ENCODE peak calls at places on chromosomes 4 and X, in five cellular contexts. H is mesothelial cell of epicardium; T is CD8-positive, alpha-beta T cell; E is stomach; R is neural progenitor cell. Z is an unnamed sample.

GRCh38 chr4:119100640-119101039 is 35.0 kb upstream of the MYOZ2 start:
- DNase-seq in E (no peak), R (no peak), T (no peak), H (no peak), Z (no peak)

GRCh38 chr4:26124753-26125236 is 196.0 kb upstream of the RBPJ start:
- DNase-seq in E (no peak), T (no peak), H (no peak), R (no peak), Z (peak; percentile 15)

GRCh38 chrX:140524556-140524955 is 19.7 kb upstream of the SOX3 start:
- DNase-seq in H (no peak), T (no peak), E (no peak), R (no peak), Z (peak; percentile 47)

GRCh38 chrX:120428309-120428708 is 40.8 kb downstream of the LAMP2 start:
- DNase-seq in H (no peak), R (no peak), T (no peak), E (no peak), Z (peak; percentile 9)

GRCh38 chr4:40924096-40924792 is 174.5 kb downstream of the NSUN7 start:
- DNase-seq in R (peak; percentile 48), H (peak; percentile 79), T (peak; percentile 62), E (peak; percentile 64), Z (peak; percentile 69)

GRCh38 chrX:68443155-68443868 is 10.0 kb upstream of the OPHN1 start:
- DNase-seq in H (no peak), T (no peak), E (no peak), R (no peak), Z (no peak)

GRCh38 chr4:91984466-91984865 is 319.3 kb upstream of the GRID2 start:
- DNase-seq in R (no peak), E (no peak), T (no peak), H (no peak), Z (no peak)

GRCh38 chr4:151785484-151786157 is 24.8 kb upstream of the GATB start:
- DNase-seq in T (no peak), R (peak; percentile 27), H (no peak), E (no peak), Z (no peak)

GRCh38 chr4:148354186-148354585 is 88.0 kb downstream of the NR3C2 start:
- DNase-seq in E (no peak), R (no peak), H (no peak), T (no peak), Z (no peak)

GRCh38 chr4:89249716-89250361 is 57.8 kb downstream of the GPRIN3 start:
- DNase-seq in H (no peak), R (no peak), T (no peak), E (no peak), Z (no peak)

GRCh38 chrX:133698298-133698697 is 283.0 kb upstream of the GPC4 start:
- DNase-seq in H (no peak), R (no peak), E (no peak), T (no peak), Z (peak; percentile 20)

DNA sequence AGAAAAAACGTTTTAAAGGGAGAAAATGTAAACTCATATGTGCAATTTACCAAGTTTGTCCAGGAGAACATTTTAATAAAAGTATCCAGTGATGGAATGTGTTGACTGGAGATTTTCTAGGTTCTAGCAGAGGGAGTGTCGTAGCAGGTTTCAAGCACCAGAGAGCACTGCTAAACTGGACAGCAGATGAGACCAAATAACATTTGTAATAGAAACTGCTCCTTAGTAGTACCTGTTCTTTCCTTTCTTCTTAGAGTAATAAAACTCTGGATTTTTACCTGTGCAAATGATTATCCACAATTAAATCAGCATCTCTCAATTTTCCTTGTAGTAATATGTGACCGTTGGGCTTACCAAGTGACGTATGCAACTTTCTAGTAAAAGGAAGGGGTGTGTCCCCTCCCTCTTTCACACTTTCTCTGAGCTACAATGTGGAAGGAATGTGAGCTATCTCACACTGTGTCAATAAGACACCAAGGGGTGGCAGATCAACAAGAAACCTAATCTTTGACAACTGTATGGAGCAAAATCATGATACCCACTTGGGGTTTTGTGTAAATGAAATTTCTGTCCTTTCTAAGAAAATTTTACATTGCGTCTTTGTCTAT is 9.5 kb downstream of the HPGDS start:
- DNase-seq in T (no peak), E (no peak), R (peak; percentile 71), H (no peak), Z (no peak)
- TF ChIP-seq CTCF in T (no peak), E (no peak), R (peak; percentile 56), H (no peak), Z (no peak)

DNA sequence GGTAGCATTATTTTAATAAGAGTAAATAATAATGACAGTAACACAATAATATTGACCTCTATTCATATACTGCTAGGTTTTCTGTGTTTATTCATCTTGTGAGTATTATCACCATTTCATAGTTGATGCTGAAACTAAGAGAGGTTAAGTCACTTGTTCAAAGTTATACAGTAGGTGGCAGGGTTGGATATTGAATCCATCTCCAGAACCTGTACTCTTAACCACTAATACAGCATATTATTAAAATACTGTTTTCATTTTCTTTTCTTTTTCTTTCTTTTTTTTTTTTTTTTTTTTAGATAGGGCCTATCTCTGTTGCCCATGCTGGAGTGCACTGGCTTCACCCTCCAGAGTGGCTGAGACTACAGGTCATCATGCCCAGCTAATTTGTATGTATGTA is 7.1 kb upstream of the ELF2 start:
- DNase-seq in R (no peak), H (no peak), T (no peak), E (no peak), Z (peak; percentile 54)
- TF ChIP-seq CTCF in R (no peak), H (no peak), T (no peak), E (no peak), Z (peak; percentile 24)

GRCh38 chrX:152913354-152913753 is 15.5 kb downstream of the ZNF185 start:
- DNase-seq in E (no peak), T (no peak), H (no peak), R (no peak), Z (no peak)
- TF ChIP-seq CTCF in E (no peak), T (no peak), H (no peak), R (no peak), Z (no peak)

GRCh38 chr4:158781963-158782362 is 13.1 kb downstream of the FNIP2 start:
- DNase-seq in T (no peak), E (no peak), H (no peak), R (no peak), Z (no peak)
- TF ChIP-seq CTCF in T (no peak), E (no peak), H (no peak), R (no peak), Z (no peak)

DNA sequence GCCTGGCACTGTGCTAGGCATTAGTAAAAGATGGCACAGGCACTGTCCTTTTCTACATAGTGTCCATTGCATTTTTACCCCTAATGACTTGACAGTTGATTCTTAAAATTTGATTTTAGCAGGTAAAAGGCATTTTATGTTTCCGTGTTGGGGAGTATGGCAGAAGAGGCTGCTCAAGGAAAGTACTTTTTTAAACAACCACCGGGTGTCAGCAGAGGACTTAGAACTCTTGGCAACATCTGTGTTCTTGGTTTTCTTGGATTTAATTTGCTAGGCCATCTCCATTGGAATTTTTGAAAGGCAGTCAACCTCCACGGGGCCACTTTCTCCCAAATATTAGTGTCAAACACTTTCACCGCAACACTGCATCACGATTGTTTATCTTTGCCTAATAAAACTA is 102.9 kb downstream of the TSPAN7 start:
- DNase-seq in H (no peak), R (peak; percentile 58), T (no peak), E (no peak), Z (peak; percentile 64)
- TF ChIP-seq CTCF in H (no peak), R (peak; percentile 58), T (no peak), E (no peak), Z (peak; percentile 62)

GRCh38 chr4:174332741-174333493 is 49.2 kb downstream of the CEP44 start:
- DNase-seq in R (no peak), T (no peak), E (no peak), H (no peak), Z (no peak)
- TF ChIP-seq CTCF in R (no peak), T (no peak), E (no peak), H (no peak), Z (no peak)

GRCh38 chr4:3630136-3630933 is 98.1 kb upstream of the LRPAP1 start:
- DNase-seq in E (no peak), R (no peak), H (no peak), T (no peak), Z (no peak)

GRCh38 chr4:3629665-3630064 is 97.4 kb upstream of the LRPAP1 start:
- DNase-seq in E (no peak), T (no peak), H (no peak), R (no peak), Z (no peak)

GRCh38 chr4:3634281-3635089 is 102.3 kb upstream of the LRPAP1 start:
- DNase-seq in R (no peak), T (no peak), H (no peak), E (no peak), Z (no peak)

GRCh38 chr4:3628868-3629175 is 96.6 kb upstream of the LRPAP1 start:
- DNase-seq in T (no peak), E (no peak), R (no peak), H (no peak), Z (no peak)

GRCh38 chr4:3630934-3631585 is 98.8 kb upstream of the LRPAP1 start:
- DNase-seq in H (no peak), E (no peak), R (no peak), T (no peak), Z (no peak)
- TF ChIP-seq CTCF in H (no peak), E (no peak), R (no peak), T (no peak), Z (no peak)